ENCODE peak calls at places on chromosome 4, in eight cellular contexts. One of them, this sample, is unnamed.

GRCh38 chr4:77025643-77026321 is 50.0 kb downstream of the CCNI start:
- DNase-seq in amniotic epithelial cell: peak; percentile 78
- DNase-seq in HT-29: no peak
- DNase-seq in stimulated activated naive B cell treated with anti-CD40 and anti-IgM and Interleukin-4, amounts not matched to agents 10 μg/mL and 1 μg/mL and 100 μg/mL, for 72 hours: no peak
- DNase-seq in NCI-H187 treated with DMSO at 0.1 percent for 48 hours: no peak
- DNase-seq in T-helper 2 cell: peak; percentile 88
- DNase-seq in neural progenitor cell: no peak
- DNase-seq in AG08395: peak; percentile 35
- DNase-seq in this sample: no peak

GRCh38 chr4:3791910-3792542 is 25.8 kb downstream of the ADRA2C start:
- DNase-seq in amniotic epithelial cell: peak; percentile 3
- DNase-seq in HT-29: peak; percentile 41
- DNase-seq in stimulated activated naive B cell treated with anti-CD40 and anti-IgM and Interleukin-4, amounts not matched to agents 10 μg/mL and 1 μg/mL and 100 μg/mL, for 72 hours: no peak
- DNase-seq in NCI-H187 treated with DMSO at 0.1 percent for 48 hours: no peak
- DNase-seq in T-helper 2 cell: peak; percentile 33
- DNase-seq in neural progenitor cell: peak; percentile 89
- DNase-seq in AG08395: peak; percentile 49
- DNase-seq in this sample: no peak

GRCh38 chr4:53541577-53542206 is 49.6 kb downstream of the LNX1 start:
- DNase-seq in amniotic epithelial cell: peak; percentile 93
- DNase-seq in HT-29: no peak
- DNase-seq in stimulated activated naive B cell treated with anti-CD40 and anti-IgM and Interleukin-4, amounts not matched to agents 10 μg/mL and 1 μg/mL and 100 μg/mL, for 72 hours: peak; percentile 12
- DNase-seq in NCI-H187 treated with DMSO at 0.1 percent for 48 hours: no peak
- DNase-seq in T-helper 2 cell: no peak
- DNase-seq in neural progenitor cell: no peak
- DNase-seq in AG08395: peak; percentile 66
- DNase-seq in this sample: no peak

GRCh38 chr4:139628184-139629012 is 37.2 kb upstream of the MGST2 start:
- DNase-seq in amniotic epithelial cell: no peak
- DNase-seq in HT-29: no peak
- DNase-seq in stimulated activated naive B cell treated with anti-CD40 and anti-IgM and Interleukin-4, amounts not matched to agents 10 μg/mL and 1 μg/mL and 100 μg/mL, for 72 hours: no peak
- DNase-seq in NCI-H187 treated with DMSO at 0.1 percent for 48 hours: no peak
- DNase-seq in T-helper 2 cell: no peak
- DNase-seq in neural progenitor cell: peak; percentile 70
- DNase-seq in AG08395: no peak
- DNase-seq in this sample: no peak

GRCh38 chr4:124179521-124180186 is 532.9 kb downstream of the ANKRD50 start:
- DNase-seq in amniotic epithelial cell: no peak
- DNase-seq in HT-29: no peak
- DNase-seq in stimulated activated naive B cell treated with anti-CD40 and anti-IgM and Interleukin-4, amounts not matched to agents 10 μg/mL and 1 μg/mL and 100 μg/mL, for 72 hours: no peak
- DNase-seq in NCI-H187 treated with DMSO at 0.1 percent for 48 hours: no peak
- DNase-seq in T-helper 2 cell: no peak
- DNase-seq in neural progenitor cell: no peak
- DNase-seq in AG08395: no peak
- DNase-seq in this sample: no peak

GRCh38 chr4:182569561-182569960 is 326.4 kb downstream of the TENM3 start:
- DNase-seq in amniotic epithelial cell: no peak
- DNase-seq in HT-29: no peak
- DNase-seq in stimulated activated naive B cell treated with anti-CD40 and anti-IgM and Interleukin-4, amounts not matched to agents 10 μg/mL and 1 μg/mL and 100 μg/mL, for 72 hours: no peak
- DNase-seq in NCI-H187 treated with DMSO at 0.1 percent for 48 hours: no peak
- DNase-seq in T-helper 2 cell: no peak
- DNase-seq in neural progenitor cell: no peak
- DNase-seq in AG08395: no peak
- DNase-seq in this sample: no peak

GRCh38 chr4:168743576-168743975 is 246.7 kb downstream of the PALLD start:
- DNase-seq in amniotic epithelial cell: peak; percentile 60
- DNase-seq in HT-29: no peak
- DNase-seq in stimulated activated naive B cell treated with anti-CD40 and anti-IgM and Interleukin-4, amounts not matched to agents 10 μg/mL and 1 μg/mL and 100 μg/mL, for 72 hours: no peak
- DNase-seq in NCI-H187 treated with DMSO at 0.1 percent for 48 hours: no peak
- DNase-seq in T-helper 2 cell: no peak
- DNase-seq in neural progenitor cell: no peak
- DNase-seq in AG08395: peak; percentile 18
- DNase-seq in this sample: no peak

GRCh38 chr4:13920901-13921300 is 293.4 kb upstream of the BOD1L1 start:
- DNase-seq in amniotic epithelial cell: peak; percentile 99
- DNase-seq in HT-29: peak; percentile 74
- DNase-seq in stimulated activated naive B cell treated with anti-CD40 and anti-IgM and Interleukin-4, amounts not matched to agents 10 μg/mL and 1 μg/mL and 100 μg/mL, for 72 hours: no peak
- DNase-seq in NCI-H187 treated with DMSO at 0.1 percent for 48 hours: no peak
- DNase-seq in T-helper 2 cell: no peak
- DNase-seq in neural progenitor cell: no peak
- DNase-seq in AG08395: peak; percentile 94
- DNase-seq in this sample: no peak

GRCh38 chr4:62070291-62070852 is 870.2 kb downstream of the ADGRL3 start:
- DNase-seq in amniotic epithelial cell: no peak
- DNase-seq in HT-29: no peak
- DNase-seq in stimulated activated naive B cell treated with anti-CD40 and anti-IgM and Interleukin-4, amounts not matched to agents 10 μg/mL and 1 μg/mL and 100 μg/mL, for 72 hours: no peak
- DNase-seq in NCI-H187 treated with DMSO at 0.1 percent for 48 hours: no peak
- DNase-seq in T-helper 2 cell: no peak
- DNase-seq in neural progenitor cell: no peak
- DNase-seq in AG08395: no peak
- DNase-seq in this sample: no peak

GRCh38 chr4:108107729-108108382 is 60.9 kb downstream of the LEF1 start:
- DNase-seq in amniotic epithelial cell: no peak
- DNase-seq in HT-29: no peak
- DNase-seq in stimulated activated naive B cell treated with anti-CD40 and anti-IgM and Interleukin-4, amounts not matched to agents 10 μg/mL and 1 μg/mL and 100 μg/mL, for 72 hours: no peak
- DNase-seq in NCI-H187 treated with DMSO at 0.1 percent for 48 hours: no peak
- DNase-seq in T-helper 2 cell: peak; percentile 96
- DNase-seq in neural progenitor cell: no peak
- DNase-seq in AG08395: no peak
- DNase-seq in this sample: no peak

GRCh38 chr4:7335363-7336066 is 99.2 kb downstream of the PSAPL1 start:
- DNase-seq in amniotic epithelial cell: peak; percentile 3
- DNase-seq in HT-29: peak; percentile 55
- DNase-seq in stimulated activated naive B cell treated with anti-CD40 and anti-IgM and Interleukin-4, amounts not matched to agents 10 μg/mL and 1 μg/mL and 100 μg/mL, for 72 hours: peak; percentile 10
- DNase-seq in NCI-H187 treated with DMSO at 0.1 percent for 48 hours: no peak
- DNase-seq in T-helper 2 cell: peak; percentile 51
- DNase-seq in neural progenitor cell: peak; percentile 85
- DNase-seq in AG08395: peak; percentile 67
- DNase-seq in this sample: no peak

GRCh38 chr4:8251110-8251883 is 18.3 kb upstream of the HTRA3 start:
- DNase-seq in amniotic epithelial cell: peak; percentile 52
- DNase-seq in HT-29: no peak
- DNase-seq in stimulated activated naive B cell treated with anti-CD40 and anti-IgM and Interleukin-4, amounts not matched to agents 10 μg/mL and 1 μg/mL and 100 μg/mL, for 72 hours: no peak
- DNase-seq in NCI-H187 treated with DMSO at 0.1 percent for 48 hours: no peak
- DNase-seq in T-helper 2 cell: no peak
- DNase-seq in neural progenitor cell: no peak
- DNase-seq in AG08395: no peak
- DNase-seq in this sample: no peak

This sample was measured in ascending aorta.